ENCODE peak calls at places on chromosomes 12 and 14, in eight cellular contexts. U, J, B, F, T, O, I and W are unnamed samples.

GRCh38 chr12:111777345-111778045 is 10.8 kb downstream of the ALDH2 start:
- DNase-seq in I (peak), U (no peak), J (no peak), F (peak), T (no peak), O (no peak), B (peak), W (no peak)

GRCh38 chr12:56591111-56591510 is 39.0 kb downstream of the BAZ2A start:
- DNase-seq in F (no peak), J (no peak), T (no peak), O (no peak), U (no peak), I (no peak), B (no peak), W (no peak)

GRCh38 chr12:79407671-79408622 is 282.8 kb downstream of the PAWR start:
- DNase-seq in O (no peak), B (no peak), J (peak), I (no peak), U (peak), T (peak), F (peak), W (peak)

GRCh38 chr12:124007810-124008570 is 35.0 kb downstream of the ZNF664 start:
- DNase-seq in B (no peak), I (no peak), O (no peak), F (no peak), T (peak), U (no peak), J (no peak), W (no peak)

GRCh38 chr14:104149617-104150141 is 11.3 kb downstream of the KIF26A start:
- DNase-seq in U (peak), I (no peak), J (peak), O (no peak), B (peak), T (peak), F (no peak), W (no peak)

GRCh38 chr12:28872654-28873268 is 276.3 kb upstream of the FAR2 start:
- DNase-seq in T (peak), B (peak), F (peak), U (peak), J (peak), I (no peak), O (no peak), W (peak)

GRCh38 chr14:93430319-93430801 is 379 bp upstream of the UNC79 start:
- DNase-seq in F (no peak), B (no peak), J (no peak), I (peak), T (peak), O (no peak), U (peak), W (peak)

GRCh38 chr14:101444116-101444515 is 117.2 kb upstream of the DIO3 start:
- DNase-seq in J (no peak), T (no peak), B (no peak), F (peak), O (no peak), U (no peak), I (no peak), W (no peak)

GRCh38 chr12:94458882-94459772 is 540 bp downstream of the CEP83 start:
- DNase-seq in U (no peak), J (no peak), F (peak), B (no peak), I (no peak), O (no peak), T (peak), W (peak)

GRCh38 chr12:1885082-1885596 is 33.3 kb downstream of the CACNA2D4 start:
- DNase-seq in J (no peak), I (no peak), F (no peak), U (no peak), T (no peak), B (no peak), O (no peak), W (no peak)

GRCh38 chr12:6141048-6141447 is 16.6 kb upstream of the VWF start:
- DNase-seq in B (no peak), O (no peak), T (peak), J (peak), U (no peak), I (no peak), F (no peak), W (no peak)

GRCh38 chr12:67651380-67651695 is 2.8 kb downstream of the DYRK2 start:
- DNase-seq in B (no peak), F (peak), O (no peak), J (no peak), T (peak), I (no peak), U (no peak), W (peak)

GRCh38 chr14:66078031-66078430 is 408.1 kb upstream of the CCDC196 start:
- DNase-seq in F (no peak), I (no peak), O (no peak), J (no peak), T (peak), B (no peak), U (no peak), W (peak)

GRCh38 chr12:47741340-47741703 is 16.0 kb upstream of the ENDOU start:
- DNase-seq in J (peak), B (peak), I (peak), O (peak), T (no peak), U (no peak), F (no peak), W (no peak)

GRCh38 chr12:92860521-92860920 is 68.6 kb downstream of the EEA1 start:
- DNase-seq in B (no peak), U (no peak), O (no peak), T (no peak), I (no peak), F (no peak), J (no peak), W (no peak)

GRCh38 chr14:31070431-31070830 is 44.3 kb upstream of the STRN3 start:
- DNase-seq in I (no peak), U (no peak), J (no peak), F (no peak), T (peak), O (no peak), B (no peak), W (no peak)

GRCh38 chr14:59254911-59255545 is 66.6 kb downstream of the DAAM1 start:
- DNase-seq in O (no peak), T (peak), U (no peak), J (no peak), I (no peak), F (no peak), B (no peak), W (no peak)

GRCh38 chr12:6181583-6182278 is 18.5 kb upstream of the CD9 start:
- DNase-seq in F (no peak), I (no peak), U (no peak), B (no peak), T (no peak), J (no peak), O (no peak), W (no peak)

GRCh38 chr14:32559048-32559447 is 229.9 kb downstream of the AKAP6 start:
- DNase-seq in O (no peak), J (no peak), T (peak), U (no peak), B (no peak), I (no peak), F (no peak), W (no peak)

GRCh38 chr14:54146601-54147000 is 190.0 kb upstream of the BMP4 start:
- DNase-seq in F (no peak), I (no peak), O (no peak), J (no peak), T (no peak), U (no peak), B (no peak), W (no peak)

GRCh38 chr12:110279976-110280783 is 867 bp upstream of the ATP2A2 start:
- DNase-seq in J (peak), T (peak), I (peak), O (peak), F (peak), B (peak), U (peak), W (peak)

GRCh38 chr14:34685819-34686428 is 28.5 kb downstream of the CFL2 start:
- DNase-seq in T (no peak), I (no peak), F (no peak), J (no peak), B (no peak), U (no peak), O (no peak), W (no peak)